ENCODE peak calls at places on chromosome 17, in ten cellular contexts. J is breast epithelium; U is PC-9; L is astrocyte; W is tibial nerve; F is HL-60; M is pancreas; O is CD4-positive, alpha-beta T cell; S is sigmoid colon; X is uterus. B is an unnamed sample.

GRCh38 chr17:82650723-82651122 is 2.5 kb upstream of the WDR45B start:
- DNase-seq in J (no peak), F (no peak), M (no peak), W (no peak), X (no peak), L (no peak), U (no peak), O (no peak), S (no peak), B (no peak)

GRCh38 chr17:19703776-19704371 is 12.5 kb downstream of the SLC47A2 start:
- DNase-seq in X (no peak), J (peak; percentile 16), S (no peak), L (no peak), W (no peak), U (no peak), O (no peak), F (no peak), M (no peak), B (no peak)

GRCh38 chr17:48314716-48315115 is 115.3 kb downstream of the SKAP1 start:
- DNase-seq in S (no peak), X (no peak), W (no peak), M (no peak), L (no peak), J (no peak), F (no peak), U (no peak), O (no peak), B (no peak)

GRCh38 chr17:46053911-46054534 is 55.0 kb downstream of the STH start:
- DNase-seq in F (no peak), U (no peak), S (no peak), L (peak; percentile 48), X (no peak), O (no peak), J (no peak), W (no peak), M (no peak), B (no peak)

GRCh38 chr17:80445152-80446110 is 30.5 kb downstream of the ENDOV start:
- DNase-seq in M (no peak), F (no peak), S (no peak), W (no peak), U (no peak), O (no peak), X (no peak), J (no peak), L (no peak), B (no peak)

GRCh38 chr17:71601894-71602504 is 518.8 kb upstream of the SOX9 start:
- DNase-seq in F (no peak), U (no peak), X (no peak), J (no peak), L (no peak), O (no peak), M (no peak), W (no peak), S (no peak), B (no peak)

GRCh38 chr17:36198831-36199465 is 2.4 kb upstream of the CCL3L1 start:
- DNase-seq in F (no peak), O (no peak), L (no peak), X (no peak), U (no peak), S (no peak), J (no peak), W (no peak), M (no peak), B (no peak)

GRCh38 chr17:81519284-81520020 is 6.9 kb upstream of the ACTG1 start:
- DNase-seq in W (no peak), M (peak; percentile 88), L (no peak), F (no peak), U (peak; percentile 66), S (no peak), X (peak; percentile 40), O (peak; percentile 66), J (no peak), B (no peak)

GRCh38 chr17:3894927-3895343 is 2.1 kb upstream of the CAMKK1 start:
- DNase-seq in S (no peak), M (peak; percentile 74), O (no peak), J (peak; percentile 48), F (peak; percentile 25), X (peak; percentile 47), L (peak; percentile 14), U (peak; percentile 74), W (no peak), B (no peak)

GRCh38 chr17:12850996-12851395 is 61.7 kb downstream of the ARHGAP44 start:
- DNase-seq in S (no peak), U (no peak), M (no peak), F (no peak), L (no peak), J (no peak), O (no peak), X (no peak), W (no peak), B (no peak)

GRCh38 chr17:20987511-20987910 is 55.3 kb downstream of the USP22 start:
- DNase-seq in W (no peak), L (no peak), S (no peak), O (no peak), M (peak; percentile 0), X (no peak), F (no peak), J (no peak), U (no peak), B (no peak)

GRCh38 chr17:80274317-80274716 is 13.7 kb downstream of the RNF213 start:
- DNase-seq in U (no peak), O (no peak), M (no peak), F (no peak), S (no peak), J (no peak), W (no peak), L (no peak), X (no peak), B (no peak)

GRCh38 chr17:6244253-6244652 is 174.1 kb downstream of the WSCD1 start:
- DNase-seq in S (no peak), X (no peak), O (no peak), M (no peak), J (no peak), W (no peak), L (no peak), F (no peak), U (no peak), B (no peak)

GRCh38 chr17:61551255-61551742 is 39.7 kb downstream of the NACA2 start:
- DNase-seq in U (no peak), J (no peak), L (peak; percentile 12), M (no peak), X (no peak), W (no peak), F (no peak), S (no peak), O (no peak), B (no peak)

GRCh38 chr17:72632026-72632684 is 460.3 kb downstream of the SLC39A11 start:
- DNase-seq in J (no peak), X (no peak), F (no peak), M (peak; percentile 16), O (no peak), S (no peak), L (no peak), U (no peak), W (no peak), B (no peak)

GRCh38 chr17:31008374-31009035 is 37.7 kb downstream of the RNF135 start:
- DNase-seq in X (peak; percentile 30), W (no peak), O (peak; percentile 46), L (peak; percentile 55), M (peak; percentile 64), J (peak; percentile 48), U (no peak), S (peak; percentile 73), F (peak; percentile 56), B (no peak)

GRCh38 chr17:77656054-77656453 is 302.4 kb upstream of the TNRC6C start:
- DNase-seq in U (no peak), F (no peak), O (no peak), L (no peak), X (no peak), W (no peak), S (peak; percentile 39), M (no peak), J (no peak), B (no peak)
- H3K27me3 ChIP-seq in U (peaks cover 85% of the 10 kb centered on the region), F (no peaks in the 10 kb centered on the region), O (no peaks in the 10 kb centered on the region), L (peaks cover 32% of the 10 kb centered on the region), X (no peaks in the 10 kb centered on the region), W (peaks cover 14% of the 10 kb centered on the region), S (peaks cover 10% of the 10 kb centered on the region), M (no peaks in the 10 kb centered on the region), J (no peaks in the 10 kb centered on the region), B (peaks cover 24% of the 10 kb centered on the region)

GRCh38 chr17:49752508-49752907 is 11.4 kb downstream of the FAM117A start:
- DNase-seq in W (no peak), F (no peak), S (no peak), U (no peak), M (no peak), L (no peak), J (no peak), O (no peak), X (no peak), B (no peak)

GRCh38 chr17:49756805-49757496 is 7.0 kb downstream of the FAM117A start:
- DNase-seq in W (no peak), J (no peak), X (no peak), L (no peak), M (no peak), F (no peak), S (no peak), U (no peak), O (no peak), B (no peak)

GRCh38 chr17:49756323-49756722 is 7.6 kb downstream of the FAM117A start:
- DNase-seq in W (no peak), O (no peak), U (no peak), L (no peak), M (no peak), X (no peak), F (no peak), J (no peak), S (no peak), B (no peak)

GRCh38 chr17:49753959-49754391 is 10.0 kb downstream of the FAM117A start:
- DNase-seq in U (no peak), J (no peak), L (no peak), M (peak; percentile 80), O (no peak), S (no peak), W (no peak), F (no peak), X (peak; percentile 57), B (no peak)

GRCh38 chr17:49755681-49756283 is 8.1 kb downstream of the FAM117A start:
- DNase-seq in L (no peak), S (no peak), X (no peak), F (no peak), J (no peak), U (no peak), M (no peak), W (no peak), O (no peak), B (no peak)
- H3K27ac ChIP-seq in L (no peak overlapping the region), S (no peak overlapping the region), X (no peak overlapping the region), F (no peak overlapping the region), J (peak overlapping the region; percentile 63), U (no peak overlapping the region), M (no peak overlapping the region), W (no peak overlapping the region), O (no peak overlapping the region), B (no peak overlapping the region)

GRCh38 chr17:40471856-40472732 is 28.8 kb downstream of the IGFBP4 start:
- DNase-seq in F (no peak), U (no peak), L (peak; percentile 47), X (no peak), O (no peak), W (no peak), M (no peak), S (no peak), J (no peak), B (no peak)
- TF ChIP-seq CTCF in F (no peak), U (no peak), L (no peak), X (no peak), O (no peak), W (no peak), M (no peak), S (no peak), J (no peak), B (no peak)

GRCh38 chr17:76065754-76066153 is 6.6 kb downstream of the SRP68 start:
- DNase-seq in S (no peak), L (no peak), J (no peak), X (no peak), F (no peak), W (no peak), O (no peak), U (no peak), M (no peak), B (no peak)

GRCh38 chr17:76063880-76064546 is 8.3 kb downstream of the SRP68 start:
- DNase-seq in X (no peak), L (no peak), U (no peak), W (no peak), J (no peak), F (no peak), S (no peak), O (peak; percentile 30), M (no peak), B (no peak)
- H3K27me3 ChIP-seq in X (no peaks in the 10 kb centered on the region), L (no peaks in the 10 kb centered on the region), U (no peaks in the 10 kb centered on the region), W (no peaks in the 10 kb centered on the region), J (no peaks in the 10 kb centered on the region), F (no peaks in the 10 kb centered on the region), S (no peaks in the 10 kb centered on the region), O (no peaks in the 10 kb centered on the region), M (no peaks in the 10 kb centered on the region), B (no peaks in the 10 kb centered on the region)

B was measured in AG04450.